ENCODE peak calls at places on chromosome 1, in nine cellular contexts. Q is psoas muscle; J is mesenteric fat pad; Y is T-cell; P is NCI-H1105 treated with DMSO at 0.1 percent for 48 hours; B is HAP-1; G is activated effector memory CD4-positive, alpha-beta T cell treated with Interleukin-2 at 50 U/mL for 16 hours; T is right lobe of liver; Z is NCI-H2107. E is an unnamed sample.

GRCh38 chr1:154552036-154552435 is 6.4 kb downstream of the UBE2Q1 start:
- DNase-seq in Y (no peak), J (no peak), Z (no peak), B (no peak), Q (no peak), G (no peak), T (no peak), P (no peak), E (no peak)

GRCh38 chr1:212067790-212068189 is 32.2 kb downstream of the DTL start:
- DNase-seq in T (no peak), Q (no peak), J (no peak), Y (no peak), G (no peak), Z (no peak), P (no peak), B (no peak), E (no peak)

GRCh38 chr1:154912755-154913154 is 23.8 kb downstream of the PMVK start:
- DNase-seq in J (no peak), B (no peak), T (no peak), Z (no peak), Q (no peak), Y (no peak), G (no peak), P (no peak), E (no peak)

GRCh38 chr1:7009741-7010525 is 224.7 kb downstream of the CAMTA1 start:
- DNase-seq in Z (no peak), P (no peak), Y (no peak), G (no peak), Q (no peak), T (no peak), B (no peak), J (no peak), E (no peak)

GRCh38 chr1:24107462-24108225 is 4.3 kb downstream of the MYOM3 start:
- DNase-seq in J (no peak), B (no peak), Z (no peak), G (no peak), P (no peak), Y (no peak), Q (peak; percentile 61), T (no peak), E (peak; percentile 84)

GRCh38 chr1:206083750-206084149 is 30.8 kb downstream of the RHEX start:
- DNase-seq in P (no peak), T (no peak), B (no peak), Q (no peak), J (no peak), Y (no peak), Z (no peak), G (no peak), E (no peak)

GRCh38 chr1:202264300-202265075 is 70.9 kb downstream of the LGR6 start:
- DNase-seq in P (no peak), T (no peak), B (no peak), J (peak; percentile 47), G (no peak), Y (no peak), Q (no peak), Z (no peak), E (no peak)

GRCh38 chr1:75727571-75727970 is 3.1 kb downstream of the ACADM start:
- DNase-seq in Y (no peak), G (no peak), P (no peak), Z (no peak), B (no peak), Q (no peak), T (no peak), J (no peak), E (no peak)

GRCh38 chr1:107535091-107535490 is 394.3 kb downstream of the NTNG1 start:
- DNase-seq in Q (no peak), J (no peak), Y (no peak), Z (no peak), B (no peak), G (no peak), P (peak; percentile 61), T (no peak), E (no peak)

GRCh38 chr1:167297222-167298214 is 76.8 kb downstream of the POU2F1 start:
- DNase-seq in B (peak; percentile 43), G (no peak), P (no peak), Q (no peak), Y (no peak), Z (no peak), T (no peak), J (no peak), E (peak; percentile 71)

GRCh38 chr1:207309775-207310273 is 11.7 kb upstream of the CD55 start:
- DNase-seq in Y (no peak), Z (no peak), P (no peak), G (no peak), Q (peak; percentile 24), T (no peak), J (no peak), B (peak; percentile 20), E (peak; percentile 93)

GRCh38 chr1:75265792-75266191 is 131.6 kb downstream of the LHX8 start:
- DNase-seq in J (no peak), Y (no peak), P (peak; percentile 69), Q (no peak), Z (peak; percentile 1), G (no peak), B (peak; percentile 29), T (no peak), E (peak; percentile 62)